ENCODE peak calls at places on chromosomes 13 and 19, in ten cellular contexts. C is AG08396; Z is cardiac muscle cell; R is stimulated activated CD8-positive, alpha-beta memory T cell treated with anti-CD3 and anti-CD28 coated beads, Interleukin-7, amount 100 ng/mL, for 1 hour; N is aorta; J is CD4-positive, alpha-beta T cell; X is H54; P is PC-9; H is kidney glomerular epithelial cell; L is skeletal muscle cell. U is an unnamed sample.

GRCh38 chr19:29735821-29736220 is 20.8 kb upstream of the C19orf12 start:
- DNase-seq in C (no peak), Z (no peak), R (no peak), N (no peak), J (no peak), X (no peak), P (no peak), H (no peak), L (no peak), U (no peak)

GRCh38 chr13:51811920-51812328 is 8.0 kb upstream of the DHRS12 start:
- DNase-seq in C (no peak), Z (no peak), R (no peak), N (no peak), J (no peak), X (no peak), P (no peak), H (peak), L (no peak), U (no peak)

GRCh38 chr13:94280357-94280756 is 199.1 kb downstream of the DCT start:
- DNase-seq in C (no peak), Z (no peak), R (no peak), N (no peak), J (no peak), X (peak), P (no peak), H (peak), L (no peak), U (no peak)

GRCh38 chr13:41213316-41213715 is 18.9 kb upstream of the KBTBD7 start:
- DNase-seq in C (no peak), Z (no peak), R (no peak), N (no peak), J (no peak), X (no peak), P (no peak), H (no peak), L (no peak), U (no peak)

GRCh38 chr13:112711528-112712265 is 21.9 kb downstream of the ATP11A start:
- DNase-seq in C (peak), Z (peak), R (no peak), N (peak), J (no peak), X (peak), P (peak), H (peak), L (peak), U (peak)

GRCh38 chr19:12187625-12188024 is 24.7 kb downstream of the ZNF136 start:
- DNase-seq in C (no peak), Z (no peak), R (no peak), N (no peak), J (no peak), X (no peak), P (no peak), H (no peak), L (no peak), U (no peak)

GRCh38 chr19:42524943-42525342 is 3.3 kb downstream of the CEACAM1 start:
- DNase-seq in C (no peak), Z (no peak), R (no peak), N (no peak), J (no peak), X (no peak), P (no peak), H (no peak), L (no peak), U (no peak)

GRCh38 chr13:109647046-109647445 is 139.3 kb downstream of the IRS2 start:
- DNase-seq in C (no peak), Z (peak), R (no peak), N (no peak), J (no peak), X (no peak), P (peak), H (no peak), L (peak), U (no peak)

GRCh38 chr19:13207237-13208130 is 57.3 kb downstream of the IER2 start:
- DNase-seq in C (peak), Z (peak), R (no peak), N (no peak), J (no peak), X (no peak), P (no peak), H (no peak), L (no peak), U (no peak)

GRCh38 chr13:113897161-113897560 is 33.3 kb upstream of the GAS6 start:
- DNase-seq in C (peak), Z (peak), R (no peak), N (no peak), J (no peak), X (peak), P (peak), H (peak), L (peak), U (no peak)

GRCh38 chr19:42143341-42144234 is 11.3 kb upstream of the POU2F2 start:
- DNase-seq in C (peak), Z (peak), R (no peak), N (no peak), J (no peak), X (no peak), P (no peak), H (peak), L (no peak), U (no peak)

GRCh38 chr19:49149652-49150105 is 5.5 kb downstream of the HRC start:
- DNase-seq in C (peak), Z (peak), R (no peak), N (peak), J (no peak), X (no peak), P (peak), H (peak), L (peak), U (no peak)

GRCh38 chr13:100356889-100357288 is 231.7 kb downstream of the GGACT start:
- DNase-seq in C (no peak), Z (peak), R (no peak), N (no peak), J (no peak), X (no peak), P (no peak), H (no peak), L (no peak), U (no peak)

GRCh38 chr13:71787461-71787860 is 79.5 kb downstream of the DACH1 start:
- DNase-seq in C (no peak), Z (no peak), R (no peak), N (no peak), J (no peak), X (no peak), P (no peak), H (no peak), L (no peak), U (no peak)

GRCh38 chr13:94710081-94710809 is 2.1 kb downstream of the SOX21 start:
- DNase-seq in C (no peak), Z (no peak), R (no peak), N (no peak), J (no peak), X (no peak), P (no peak), H (no peak), L (no peak), U (no peak)

GRCh38 chr13:100495455-100495854 is 93.1 kb downstream of the GGACT start:
- DNase-seq in C (no peak), Z (no peak), R (no peak), N (no peak), J (no peak), X (no peak), P (no peak), H (no peak), L (no peak), U (no peak)

GRCh38 chr13:101455863-101456262 is 3.4 kb downstream of the ITGBL1 start:
- DNase-seq in C (peak), Z (peak), R (no peak), N (no peak), J (no peak), X (peak), P (peak), H (peak), L (peak), U (no peak)

GRCh38 chr19:16394681-16395375 is 70.2 kb downstream of the KLF2 start:
- DNase-seq in C (no peak), Z (peak), R (no peak), N (no peak), J (no peak), X (no peak), P (no peak), H (no peak), L (no peak), U (no peak)

GRCh38 chr13:108121406-108121805 is 93.9 kb downstream of the LIG4 start:
- DNase-seq in C (no peak), Z (no peak), R (no peak), N (no peak), J (no peak), X (no peak), P (no peak), H (no peak), L (no peak), U (no peak)

GRCh38 chr19:35563207-35563829 is at the start of gene ATP4A:
- DNase-seq in C (no peak), Z (no peak), R (no peak), N (no peak), J (no peak), X (no peak), P (no peak), H (no peak), L (no peak), U (no peak)

GRCh38 chr13:113049521-113049941 is 56.1 kb upstream of the F7 start:
- DNase-seq in C (no peak), Z (no peak), R (no peak), N (peak), J (no peak), X (no peak), P (no peak), H (no peak), L (no peak), U (no peak)

GRCh38 chr19:39514840-39515550 is at the start of gene SELENOV:
- DNase-seq in C (no peak), Z (no peak), R (no peak), N (peak), J (no peak), X (no peak), P (no peak), H (no peak), L (no peak), U (no peak)

GRCh38 chr13:112510002-112510780 is 77.8 kb downstream of the TUBGCP3 start:
- DNase-seq in C (peak), Z (peak), R (no peak), N (no peak), J (no peak), X (peak), P (no peak), H (peak), L (peak), U (no peak)

GRCh38 chr19:54204767-54205468 is 4.3 kb downstream of the RPS9 start:
- DNase-seq in C (no peak), Z (no peak), R (no peak), N (no peak), J (no peak), X (no peak), P (no peak), H (no peak), L (no peak), U (no peak)

GRCh38 chr19:49679832-49680472 is 2.9 kb downstream of the PRMT1 start:
- DNase-seq in C (no peak), Z (no peak), R (no peak), N (no peak), J (no peak), X (no peak), P (no peak), H (no peak), L (no peak), U (no peak)